ENCODE peak calls at places on chromosomes 12 and 14, in seven cellular contexts. One of them, this sample, is unnamed.

GRCh38 chr14:72970058-72970630 is 43.9 kb downstream of the DCAF4 start:
- DNase-seq in endothelial cell of umbilical vein: no peak
- DNase-seq in A549: no peak
- DNase-seq in WTC11: no peak
- DNase-seq in K562: no peak
- DNase-seq in SK-N-SH: no peak
- DNase-seq in H1: no peak
- DNase-seq in this sample: no peak

GRCh38 chr14:44962573-44963528 is 861 bp downstream of the TOGARAM1 start:
- DNase-seq in A549: peak; percentile 33
- DNase-seq in SK-N-SH: no peak
- DNase-seq in H1: no peak
- DNase-seq in endothelial cell of umbilical vein: peak; percentile 69
- DNase-seq in WTC11: peak; percentile 39
- DNase-seq in K562: peak; percentile 11
- DNase-seq in this sample: peak; percentile 64

GRCh38 chr14:97301931-97302559 is 504.9 kb downstream of the VRK1 start:
- DNase-seq in A549: no peak
- DNase-seq in SK-N-SH: no peak
- DNase-seq in endothelial cell of umbilical vein: no peak
- DNase-seq in K562: no peak
- DNase-seq in H1: no peak
- DNase-seq in WTC11: no peak
- DNase-seq in this sample: peak; percentile 4

GRCh38 chr12:62861157-62861535 is 73.8 kb downstream of the PPM1H start:
- DNase-seq in SK-N-SH: no peak
- DNase-seq in A549: no peak
- DNase-seq in endothelial cell of umbilical vein: no peak
- DNase-seq in H1: no peak
- DNase-seq in K562: no peak
- DNase-seq in WTC11: no peak
- DNase-seq in this sample: no peak

GRCh38 chr12:26795899-26796298 is 37.1 kb downstream of the ITPR2 start:
- DNase-seq in K562: no peak
- DNase-seq in A549: no peak
- DNase-seq in WTC11: no peak
- DNase-seq in endothelial cell of umbilical vein: no peak
- DNase-seq in H1: no peak
- DNase-seq in SK-N-SH: no peak
- DNase-seq in this sample: no peak

GRCh38 chr14:22147716-22148115 is 441.3 kb downstream of the DAD1 start:
- DNase-seq in endothelial cell of umbilical vein: no peak
- DNase-seq in SK-N-SH: no peak
- DNase-seq in A549: no peak
- DNase-seq in H1: no peak
- DNase-seq in WTC11: no peak
- DNase-seq in K562: peak; percentile 5
- DNase-seq in this sample: no peak

GRCh38 chr14:65356327-65356836 is 56.1 kb upstream of the FUT8 start:
- DNase-seq in A549: peak; percentile 47
- DNase-seq in SK-N-SH: no peak
- DNase-seq in K562: peak; percentile 11
- DNase-seq in WTC11: no peak
- DNase-seq in H1: no peak
- DNase-seq in endothelial cell of umbilical vein: peak; percentile 51
- DNase-seq in this sample: peak; percentile 38

GRCh38 chr14:69600304-69600891 is 11.0 kb upstream of the SUSD6 start:
- DNase-seq in A549: no peak
- DNase-seq in WTC11: no peak
- DNase-seq in endothelial cell of umbilical vein: no peak
- DNase-seq in SK-N-SH: no peak
- DNase-seq in H1: no peak
- DNase-seq in K562: no peak
- DNase-seq in this sample: no peak

GRCh38 chr12:110641512-110641911 is 27.6 kb downstream of the TCTN1 start:
- DNase-seq in K562: no peak
- DNase-seq in endothelial cell of umbilical vein: no peak
- DNase-seq in H1: no peak
- DNase-seq in A549: no peak
- DNase-seq in WTC11: peak; percentile 29
- DNase-seq in SK-N-SH: no peak
- DNase-seq in this sample: peak; percentile 91

GRCh38 chr12:106137456-106138278 is 1.1 kb downstream of the NUAK1 start:
- DNase-seq in K562: no peak
- DNase-seq in A549: no peak
- DNase-seq in SK-N-SH: no peak
- DNase-seq in WTC11: no peak
- DNase-seq in endothelial cell of umbilical vein: no peak
- DNase-seq in H1: no peak
- DNase-seq in this sample: no peak

GRCh38 chr14:104561124-104561531 is 18.4 kb upstream of the C14orf180 start:
- DNase-seq in endothelial cell of umbilical vein: no peak
- DNase-seq in A549: no peak
- DNase-seq in SK-N-SH: no peak
- DNase-seq in K562: no peak
- DNase-seq in WTC11: no peak
- DNase-seq in H1: no peak
- DNase-seq in this sample: no peak

GRCh38 chr12:30974746-30975500 is 48.4 kb downstream of the TSPAN11 start:
- DNase-seq in SK-N-SH: no peak
- DNase-seq in WTC11: no peak
- DNase-seq in A549: no peak
- DNase-seq in H1: no peak
- DNase-seq in K562: no peak
- DNase-seq in endothelial cell of umbilical vein: no peak
- DNase-seq in this sample: no peak

GRCh38 chr12:45966486-45966885 is 23.9 kb downstream of the SCAF11 start:
- DNase-seq in SK-N-SH: no peak
- DNase-seq in H1: no peak
- DNase-seq in A549: peak; percentile 17
- DNase-seq in endothelial cell of umbilical vein: peak; percentile 71
- DNase-seq in WTC11: no peak
- DNase-seq in K562: no peak
- DNase-seq in this sample: peak; percentile 19

GRCh38 chr12:122420471-122421262 is 1.8 kb downstream of the CLIP1 start:
- DNase-seq in SK-N-SH: no peak
- DNase-seq in A549: no peak
- DNase-seq in H1: no peak
- DNase-seq in WTC11: no peak
- DNase-seq in K562: no peak
- DNase-seq in endothelial cell of umbilical vein: no peak
- DNase-seq in this sample: no peak

GRCh38 chr14:41280745-41281144 is 325.9 kb upstream of the LRFN5 start:
- DNase-seq in K562: no peak
- DNase-seq in H1: no peak
- DNase-seq in A549: peak; percentile 4
- DNase-seq in endothelial cell of umbilical vein: no peak
- DNase-seq in WTC11: no peak
- DNase-seq in SK-N-SH: no peak
- DNase-seq in this sample: peak; percentile 29

GRCh38 chr12:6207254-6207942 is 7.2 kb downstream of the CD9 start:
- DNase-seq in K562: no peak
- DNase-seq in SK-N-SH: no peak
- DNase-seq in A549: no peak
- DNase-seq in WTC11: no peak
- DNase-seq in H1: no peak
- DNase-seq in endothelial cell of umbilical vein: no peak
- DNase-seq in this sample: no peak

GRCh38 chr12:120412421-120412820 is 25.5 kb upstream of the COX6A1 start:
- DNase-seq in K562: no peak
- DNase-seq in WTC11: no peak
- DNase-seq in endothelial cell of umbilical vein: no peak
- DNase-seq in H1: no peak
- DNase-seq in A549: no peak
- DNase-seq in SK-N-SH: no peak
- DNase-seq in this sample: no peak

GRCh38 chr14:61860294-61860918 is 98.2 kb downstream of the SNAPC1 start:
- DNase-seq in A549: peak; percentile 50
- DNase-seq in H1: peak; percentile 82
- DNase-seq in SK-N-SH: peak; percentile 65
- DNase-seq in endothelial cell of umbilical vein: peak; percentile 55
- DNase-seq in WTC11: peak; percentile 74
- DNase-seq in K562: peak; percentile 54
- DNase-seq in this sample: peak; percentile 63

GRCh38 chr14:104559769-104560585 is 19.6 kb upstream of the C14orf180 start:
- DNase-seq in endothelial cell of umbilical vein: no peak
- DNase-seq in K562: no peak
- DNase-seq in H1: no peak
- DNase-seq in SK-N-SH: no peak
- DNase-seq in A549: no peak
- DNase-seq in WTC11: no peak
- DNase-seq in this sample: no peak

GRCh38 chr12:128073937-128074336 is 193.0 kb upstream of the TMEM132C start:
- DNase-seq in SK-N-SH: no peak
- DNase-seq in WTC11: no peak
- DNase-seq in A549: no peak
- DNase-seq in K562: no peak
- DNase-seq in H1: no peak
- DNase-seq in endothelial cell of umbilical vein: no peak
- DNase-seq in this sample: no peak

GRCh38 chr14:35557221-35557747 is 23.3 kb downstream of the INSM2 start:
- DNase-seq in SK-N-SH: peak; percentile 57
- DNase-seq in A549: no peak
- DNase-seq in K562: no peak
- DNase-seq in endothelial cell of umbilical vein: no peak
- DNase-seq in H1: no peak
- DNase-seq in WTC11: no peak
- DNase-seq in this sample: no peak

DNA sequence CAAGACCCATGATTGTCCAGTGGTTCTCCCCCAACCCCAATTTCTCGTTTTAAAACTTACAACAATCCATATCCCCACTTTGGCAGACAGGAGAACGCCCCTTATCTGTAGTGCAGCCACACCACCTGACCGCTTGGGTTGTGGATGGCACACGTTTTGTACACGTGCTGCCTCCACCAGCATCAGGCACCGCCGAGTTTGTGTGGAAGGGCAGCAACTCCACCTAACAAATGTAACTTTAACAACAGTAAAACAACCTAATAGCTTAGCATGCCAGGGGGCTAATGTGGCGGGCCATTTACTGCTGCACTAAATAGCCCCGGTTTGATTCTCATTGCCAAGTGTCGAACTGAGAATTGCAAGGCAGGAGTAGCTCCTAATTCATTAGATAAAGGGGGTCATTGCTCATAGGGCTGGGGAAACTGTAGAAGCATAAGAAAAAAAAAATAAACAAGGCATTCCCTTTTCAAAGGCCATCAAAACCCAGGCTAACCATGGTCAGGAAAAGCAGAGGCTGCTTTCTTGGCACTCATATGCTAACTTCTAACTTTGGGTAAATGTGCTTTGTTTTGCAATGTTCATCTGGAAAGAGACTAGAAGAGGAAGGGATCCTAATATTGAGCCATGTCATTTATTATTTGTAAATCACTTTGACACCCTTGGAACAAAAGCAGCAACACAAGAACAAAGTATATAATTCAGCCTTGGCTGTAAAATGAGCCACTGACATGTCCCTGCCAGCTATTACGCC is 279.7 kb upstream of the SOX5 start:
- DNase-seq in SK-N-SH: no peak
- DNase-seq in WTC11: no peak
- DNase-seq in A549: no peak
- DNase-seq in K562: no peak
- DNase-seq in H1: no peak
- DNase-seq in endothelial cell of umbilical vein: peak; percentile 49
- DNase-seq in this sample: no peak
- TF ChIP-seq MAX in SK-N-SH: no peak
- TF ChIP-seq MAX in WTC11: no peak
- TF ChIP-seq MAX in A549: no peak
- TF ChIP-seq MAX in K562: no peak
- TF ChIP-seq MAX in H1: no peak
- TF ChIP-seq MAX in endothelial cell of umbilical vein: no peak
- TF ChIP-seq MAX in this sample: no peak

DNA sequence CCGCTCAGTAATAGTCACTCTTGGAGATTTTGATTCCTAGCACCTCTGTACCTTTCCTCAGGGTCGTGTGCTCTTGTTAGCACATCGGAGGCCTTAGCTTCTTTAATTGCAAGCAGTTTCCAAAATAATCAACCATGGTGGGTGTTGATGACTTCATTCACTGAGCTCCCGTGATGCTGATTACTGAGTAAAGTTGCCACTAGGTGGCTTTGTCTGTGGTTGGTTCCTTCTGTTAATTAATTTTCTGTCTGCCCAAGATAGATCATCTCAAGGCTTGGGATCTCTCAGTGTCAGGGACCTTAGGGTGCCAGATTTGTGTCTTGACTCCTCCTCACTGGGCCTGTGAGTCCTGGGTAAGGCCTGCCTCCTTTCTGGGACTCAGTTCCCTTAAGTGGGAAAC is 54.3 kb downstream of the PTPN11 start:
- DNase-seq in K562: peak; percentile 40
- DNase-seq in WTC11: no peak
- DNase-seq in SK-N-SH: peak; percentile 20
- DNase-seq in H1: no peak
- DNase-seq in A549: peak; percentile 17
- DNase-seq in endothelial cell of umbilical vein: no peak
- DNase-seq in this sample: peak; percentile 48
- TF ChIP-seq CTCF in K562: no peak
- TF ChIP-seq CTCF in WTC11: no peak
- TF ChIP-seq CTCF in SK-N-SH: peak; percentile 39
- TF ChIP-seq CTCF in H1: peak; percentile 52
- TF ChIP-seq CTCF in A549: peak; percentile 29
- TF ChIP-seq CTCF in endothelial cell of umbilical vein: no peak
- TF ChIP-seq CTCF in this sample: peak; percentile 53

GRCh38 chr12:117284160-117284559 is 77.3 kb downstream of the NOS1 start:
- DNase-seq in WTC11: no peak
- DNase-seq in K562: no peak
- DNase-seq in endothelial cell of umbilical vein: no peak
- DNase-seq in H1: no peak
- DNase-seq in SK-N-SH: no peak
- DNase-seq in A549: peak; percentile 26
- DNase-seq in this sample: no peak
- TF ChIP-seq MAX in WTC11: no peak
- TF ChIP-seq MAX in K562: no peak
- TF ChIP-seq MAX in endothelial cell of umbilical vein: no peak
- TF ChIP-seq MAX in H1: no peak
- TF ChIP-seq MAX in SK-N-SH: no peak
- TF ChIP-seq MAX in A549: no peak
- TF ChIP-seq MAX in this sample: no peak

DNA sequence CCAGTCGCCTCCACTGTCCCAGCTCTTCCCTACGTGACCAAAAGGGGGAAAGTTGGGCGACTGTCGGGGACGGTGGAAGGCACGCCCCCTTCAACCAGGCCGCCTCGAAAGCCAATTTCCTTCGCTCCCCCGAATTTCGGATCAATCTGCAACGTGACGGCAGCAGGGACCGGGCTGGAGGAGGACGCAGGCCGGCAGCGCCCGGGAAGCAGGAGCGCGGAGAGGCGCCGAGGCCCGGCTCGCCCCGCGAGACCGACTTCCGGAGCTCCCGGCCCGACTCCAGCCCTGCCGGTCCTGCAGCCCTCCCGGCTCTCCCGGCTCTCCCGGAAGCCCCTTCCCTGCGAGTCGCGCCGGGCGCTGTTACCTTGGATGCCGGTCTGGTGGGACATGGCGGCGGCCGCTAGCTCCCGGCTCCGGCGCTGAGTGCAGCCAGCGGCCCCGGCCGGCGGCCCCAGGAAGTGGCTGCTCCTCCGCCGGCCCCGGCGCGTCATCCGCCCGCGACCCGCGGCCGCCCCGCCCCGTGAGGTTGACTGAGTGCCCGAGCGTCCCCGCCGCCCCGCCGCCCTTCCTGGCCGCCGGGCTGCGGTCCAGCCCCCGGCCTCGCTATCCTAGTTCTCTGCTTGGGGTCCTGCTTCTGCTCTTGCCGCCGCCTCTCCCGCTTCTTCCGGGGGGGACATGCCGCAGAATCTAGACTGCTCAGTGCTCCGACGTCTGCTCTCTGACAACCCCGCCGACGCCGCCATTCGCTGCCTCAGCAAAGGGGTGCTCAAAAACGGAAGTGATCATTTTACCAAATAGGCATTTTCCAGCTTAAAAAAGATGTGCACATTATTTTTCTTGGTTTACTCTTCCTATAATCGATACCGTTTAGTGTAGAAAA is at the start of gene TWF1:
- DNase-seq in endothelial cell of umbilical vein: peak; percentile 81
- DNase-seq in SK-N-SH: peak; percentile 95
- DNase-seq in A549: peak; percentile 82
- DNase-seq in WTC11: peak; percentile 89
- DNase-seq in K562: peak; percentile 88
- DNase-seq in H1: peak; percentile 94
- DNase-seq in this sample: peak; percentile 92
- TF ChIP-seq CTCF in endothelial cell of umbilical vein: peak; percentile 48
- TF ChIP-seq CTCF in SK-N-SH: peak; percentile 43
- TF ChIP-seq CTCF in A549: peak; percentile 11
- TF ChIP-seq CTCF in WTC11: no peak
- TF ChIP-seq CTCF in K562: peak; percentile 41
- TF ChIP-seq CTCF in H1: peak; percentile 43
- TF ChIP-seq CTCF in this sample: no peak

This sample was measured in NB4.